ENCODE peak calls at places on chromosome 21, in eight cellular contexts. One of them, this sample, is unnamed.

GRCh38 chr21:35037384-35038105 is 11.6 kb downstream of the RUNX1 start:
- DNase-seq in neural progenitor cell: no peak
- DNase-seq in H1: no peak
- DNase-seq in K562: no peak
- DNase-seq in astrocyte: no peak
- DNase-seq in keratinocyte: no peak
- DNase-seq in hepatocyte: no peak
- DNase-seq in fibroblast of lung: no peak
- DNase-seq in this sample: no peak

GRCh38 chr21:31922881-31923280 is 50.1 kb downstream of the HUNK start:
- DNase-seq in neural progenitor cell: no peak
- DNase-seq in hepatocyte: no peak
- DNase-seq in keratinocyte: no peak
- DNase-seq in fibroblast of lung: no peak
- DNase-seq in H1: no peak
- DNase-seq in K562: no peak
- DNase-seq in astrocyte: no peak
- DNase-seq in this sample: no peak

GRCh38 chr21:44089001-44089911 is 17.9 kb upstream of the PWP2 start:
- DNase-seq in fibroblast of lung: no peak
- DNase-seq in H1: no peak
- DNase-seq in hepatocyte: peak
- DNase-seq in neural progenitor cell: no peak
- DNase-seq in keratinocyte: no peak
- DNase-seq in astrocyte: no peak
- DNase-seq in K562: no peak
- DNase-seq in this sample: no peak

GRCh38 chr21:31630062-31630711 is 29.3 kb upstream of the SOD1 start:
- DNase-seq in neural progenitor cell: no peak
- DNase-seq in keratinocyte: peak
- DNase-seq in fibroblast of lung: peak
- DNase-seq in hepatocyte: peak
- DNase-seq in astrocyte: peak
- DNase-seq in K562: no peak
- DNase-seq in H1: no peak
- DNase-seq in this sample: peak

GRCh38 chr21:31873696-31874599 is 1.1 kb downstream of the HUNK start:
- DNase-seq in H1: no peak
- DNase-seq in K562: peak
- DNase-seq in fibroblast of lung: peak
- DNase-seq in neural progenitor cell: peak
- DNase-seq in hepatocyte: peak
- DNase-seq in keratinocyte: no peak
- DNase-seq in astrocyte: peak
- DNase-seq in this sample: no peak

GRCh38 chr21:26093094-26093493 is 77.5 kb downstream of the APP start:
- DNase-seq in astrocyte: peak
- DNase-seq in hepatocyte: no peak
- DNase-seq in fibroblast of lung: peak
- DNase-seq in K562: no peak
- DNase-seq in neural progenitor cell: no peak
- DNase-seq in H1: no peak
- DNase-seq in keratinocyte: no peak
- DNase-seq in this sample: peak

GRCh38 chr21:32772281-32773047 is 909 bp upstream of the PAXBP1 start:
- DNase-seq in hepatocyte: peak
- DNase-seq in fibroblast of lung: peak
- DNase-seq in H1: no peak
- DNase-seq in neural progenitor cell: peak
- DNase-seq in keratinocyte: no peak
- DNase-seq in K562: peak
- DNase-seq in astrocyte: peak
- DNase-seq in this sample: peak

GRCh38 chr21:20523191-20523590 is 475.0 kb upstream of the NCAM2 start:
- DNase-seq in neural progenitor cell: no peak
- DNase-seq in astrocyte: no peak
- DNase-seq in fibroblast of lung: no peak
- DNase-seq in H1: no peak
- DNase-seq in hepatocyte: no peak
- DNase-seq in keratinocyte: no peak
- DNase-seq in K562: no peak
- DNase-seq in this sample: no peak

GRCh38 chr21:43864806-43865470 is at the start of gene AGPAT3:
- DNase-seq in keratinocyte: no peak
- DNase-seq in K562: peak
- DNase-seq in astrocyte: no peak
- DNase-seq in H1: no peak
- DNase-seq in hepatocyte: peak
- DNase-seq in neural progenitor cell: peak
- DNase-seq in fibroblast of lung: peak
- DNase-seq in this sample: no peak

GRCh38 chr21:23881783-23882182 is 1725.5 kb downstream of the MRPL39 start:
- DNase-seq in K562: no peak
- DNase-seq in keratinocyte: no peak
- DNase-seq in H1: no peak
- DNase-seq in hepatocyte: no peak
- DNase-seq in neural progenitor cell: no peak
- DNase-seq in fibroblast of lung: no peak
- DNase-seq in astrocyte: no peak
- DNase-seq in this sample: no peak

GRCh38 chr21:19475525-19475924 is 1071.9 kb upstream of the TMPRSS15 start:
- DNase-seq in astrocyte: no peak
- DNase-seq in keratinocyte: no peak
- DNase-seq in H1: no peak
- DNase-seq in neural progenitor cell: no peak
- DNase-seq in fibroblast of lung: no peak
- DNase-seq in K562: no peak
- DNase-seq in hepatocyte: peak
- DNase-seq in this sample: no peak

GRCh38 chr21:32135401-32136363 is 143.2 kb downstream of the MIS18A start:
- DNase-seq in neural progenitor cell: no peak
- DNase-seq in keratinocyte: no peak
- DNase-seq in hepatocyte: no peak
- DNase-seq in K562: no peak
- DNase-seq in astrocyte: peak
- DNase-seq in fibroblast of lung: peak
- DNase-seq in H1: no peak
- DNase-seq in this sample: no peak

GRCh38 chr21:26105819-26106218 is 64.8 kb downstream of the APP start:
- DNase-seq in H1: no peak
- DNase-seq in astrocyte: no peak
- DNase-seq in neural progenitor cell: no peak
- DNase-seq in hepatocyte: no peak
- DNase-seq in K562: no peak
- DNase-seq in keratinocyte: no peak
- DNase-seq in fibroblast of lung: no peak
- DNase-seq in this sample: no peak

GRCh38 chr21:38956791-38957571 is 151.3 kb downstream of the ETS2 start:
- DNase-seq in keratinocyte: no peak
- DNase-seq in hepatocyte: peak
- DNase-seq in K562: no peak
- DNase-seq in neural progenitor cell: no peak
- DNase-seq in astrocyte: peak
- DNase-seq in fibroblast of lung: peak
- DNase-seq in H1: no peak
- DNase-seq in this sample: no peak

DNA sequence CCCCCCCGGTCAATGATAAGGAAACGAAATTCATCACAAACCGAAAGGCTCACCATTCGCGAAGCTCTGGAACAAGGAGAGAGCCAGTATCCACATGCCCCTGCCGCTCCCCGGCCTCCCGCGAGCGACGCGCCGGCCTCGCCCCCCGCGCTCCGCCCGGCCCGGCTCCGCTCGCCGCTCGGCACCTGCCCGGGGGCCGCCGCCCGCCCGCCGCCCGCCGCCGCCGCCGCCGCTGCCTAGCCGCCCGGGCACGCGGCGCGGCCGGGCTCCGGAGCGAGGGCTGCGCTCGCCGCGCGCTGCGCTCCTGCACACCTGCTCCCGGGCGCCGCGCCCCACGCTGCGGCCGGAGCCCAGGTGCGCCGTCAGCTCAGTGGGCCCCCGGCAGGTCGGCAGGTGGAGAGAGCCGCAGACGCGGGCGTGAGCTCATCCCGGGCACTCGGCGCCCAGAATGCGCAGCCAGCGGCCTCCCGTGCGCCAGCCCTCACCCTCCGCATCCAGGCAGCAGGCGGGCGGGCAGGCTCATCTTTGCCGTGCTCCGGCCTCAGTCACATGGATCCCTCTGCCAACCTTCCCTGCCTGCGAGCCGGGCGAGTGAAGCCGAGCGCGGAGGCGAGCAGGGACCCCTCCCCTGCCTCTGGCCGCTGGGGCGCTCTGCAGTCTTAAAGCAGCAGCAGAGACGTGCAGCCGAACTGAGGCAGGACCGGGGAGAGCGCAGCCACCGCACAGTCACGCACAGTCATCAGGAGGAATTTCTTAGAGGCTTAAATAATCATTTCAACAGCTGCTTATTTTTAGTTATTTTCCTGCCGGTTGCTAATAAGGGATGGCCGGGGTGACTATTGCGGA is at the start of gene DSCAM:
- DNase-seq in H1: no peak
- DNase-seq in neural progenitor cell: peak
- DNase-seq in K562: no peak
- DNase-seq in fibroblast of lung: peak
- DNase-seq in astrocyte: peak
- DNase-seq in keratinocyte: no peak
- DNase-seq in hepatocyte: peak
- DNase-seq in this sample: peak
- TF ChIP-seq CTCF in H1: no peak
- TF ChIP-seq CTCF in neural progenitor cell: peak
- TF ChIP-seq CTCF in K562: no peak
- TF ChIP-seq CTCF in fibroblast of lung: no peak
- TF ChIP-seq CTCF in astrocyte: no peak
- TF ChIP-seq CTCF in keratinocyte: no peak
- TF ChIP-seq CTCF in hepatocyte: no peak
- TF ChIP-seq CTCF in this sample: no peak

GRCh38 chr21:41506526-41507520 is 1.1 kb downstream of the TMPRSS2 start:
- DNase-seq in H1: no peak
- DNase-seq in astrocyte: no peak
- DNase-seq in K562: no peak
- DNase-seq in neural progenitor cell: peak
- DNase-seq in hepatocyte: no peak
- DNase-seq in fibroblast of lung: peak
- DNase-seq in keratinocyte: no peak
- DNase-seq in this sample: peak
- TF ChIP-seq EZH2 in H1: peak
- TF ChIP-seq EZH2 in astrocyte: peak
- TF ChIP-seq EZH2 in K562: no peak
- TF ChIP-seq EZH2 in neural progenitor cell: peak
- TF ChIP-seq EZH2 in hepatocyte: no peak
- TF ChIP-seq EZH2 in fibroblast of lung: peak
- TF ChIP-seq EZH2 in keratinocyte: no peak
- TF ChIP-seq EZH2 in this sample: peak

GRCh38 chr21:45100866-45101265 is 26.5 kb downstream of the ADARB1 start:
- DNase-seq in H1: no peak
- DNase-seq in keratinocyte: no peak
- DNase-seq in hepatocyte: no peak
- DNase-seq in fibroblast of lung: no peak
- DNase-seq in astrocyte: no peak
- DNase-seq in K562: no peak
- DNase-seq in neural progenitor cell: no peak
- DNase-seq in this sample: no peak

GRCh38 chr21:45097827-45098387 is 23.5 kb downstream of the ADARB1 start:
- DNase-seq in H1: no peak
- DNase-seq in astrocyte: no peak
- DNase-seq in K562: no peak
- DNase-seq in keratinocyte: no peak
- DNase-seq in fibroblast of lung: no peak
- DNase-seq in hepatocyte: no peak
- DNase-seq in neural progenitor cell: no peak
- DNase-seq in this sample: no peak

GRCh38 chr21:45095505-45095904 is 21.1 kb downstream of the ADARB1 start:
- DNase-seq in neural progenitor cell: no peak
- DNase-seq in hepatocyte: no peak
- DNase-seq in astrocyte: no peak
- DNase-seq in fibroblast of lung: no peak
- DNase-seq in K562: no peak
- DNase-seq in keratinocyte: no peak
- DNase-seq in H1: no peak
- DNase-seq in this sample: no peak

GRCh38 chr21:45096216-45096615 is 21.8 kb downstream of the ADARB1 start:
- DNase-seq in astrocyte: no peak
- DNase-seq in neural progenitor cell: no peak
- DNase-seq in K562: no peak
- DNase-seq in H1: no peak
- DNase-seq in keratinocyte: no peak
- DNase-seq in hepatocyte: no peak
- DNase-seq in fibroblast of lung: no peak
- DNase-seq in this sample: no peak

DNA sequence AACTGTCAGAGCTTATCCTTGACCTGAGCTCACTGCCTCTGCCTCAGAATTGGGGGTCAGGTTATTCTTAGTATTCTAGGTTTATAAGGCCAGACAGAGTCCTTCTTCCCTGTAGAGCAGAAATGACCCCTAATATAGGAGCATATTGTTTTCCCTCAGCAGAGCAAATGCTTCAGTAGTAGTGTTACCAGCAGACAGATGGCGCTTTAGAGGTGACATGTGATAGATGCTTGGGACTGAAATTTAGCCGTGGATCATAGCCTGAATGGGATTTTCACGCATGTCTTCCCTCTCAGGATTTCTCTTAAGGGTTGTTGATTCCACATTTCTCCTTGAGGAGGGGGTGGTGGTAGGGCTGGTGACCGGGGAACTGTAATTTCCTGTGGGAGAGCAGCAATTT is 24.5 kb downstream of the ADARB1 start:
- DNase-seq in keratinocyte: no peak
- DNase-seq in hepatocyte: no peak
- DNase-seq in H1: no peak
- DNase-seq in astrocyte: no peak
- DNase-seq in neural progenitor cell: peak
- DNase-seq in fibroblast of lung: no peak
- DNase-seq in K562: peak
- DNase-seq in this sample: no peak
- TF ChIP-seq CTCF in keratinocyte: peak
- TF ChIP-seq CTCF in hepatocyte: peak
- TF ChIP-seq CTCF in H1: no peak
- TF ChIP-seq CTCF in astrocyte: peak
- TF ChIP-seq CTCF in neural progenitor cell: peak
- TF ChIP-seq CTCF in fibroblast of lung: peak
- TF ChIP-seq CTCF in K562: peak
- TF ChIP-seq CTCF in this sample: peak

DNA sequence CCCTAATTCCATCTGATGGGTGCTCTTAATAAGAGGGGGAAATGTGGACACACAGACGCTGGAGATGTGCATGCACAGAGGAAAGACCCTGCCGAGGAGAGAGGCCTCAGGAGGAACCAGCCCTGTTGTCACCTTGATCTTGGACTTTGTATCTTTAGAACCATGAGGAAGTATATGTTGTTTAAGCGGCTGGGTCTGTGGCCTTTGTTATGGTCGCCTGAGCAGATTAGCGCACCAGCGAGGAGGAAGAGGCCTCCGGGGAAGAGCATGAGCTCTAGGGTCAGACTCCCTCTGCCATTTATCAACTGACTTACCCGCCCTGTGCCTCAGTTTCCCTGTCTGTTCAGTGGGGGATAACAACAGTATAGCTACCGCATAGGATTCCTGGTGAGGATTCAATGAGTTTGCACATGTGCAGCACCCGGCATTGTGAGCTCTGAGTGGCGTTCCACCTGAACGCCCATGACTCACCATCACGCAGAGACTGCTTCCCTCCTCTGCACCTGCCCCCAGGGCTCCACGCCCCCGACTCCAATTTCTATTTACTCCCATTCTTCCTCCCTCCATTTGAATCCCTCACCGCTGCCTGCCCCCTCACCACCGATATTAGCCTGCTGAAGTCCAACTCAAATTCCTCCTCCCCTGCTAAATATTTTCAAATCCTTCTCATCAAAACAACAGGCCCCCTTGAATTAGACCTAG is 67.2 kb downstream of the ATP5PO start:
- DNase-seq in K562: no peak
- DNase-seq in hepatocyte: no peak
- DNase-seq in astrocyte: no peak
- DNase-seq in H1: no peak
- DNase-seq in keratinocyte: peak
- DNase-seq in neural progenitor cell: no peak
- DNase-seq in fibroblast of lung: no peak
- DNase-seq in this sample: peak
- TF ChIP-seq EZH2 in K562: no peak
- TF ChIP-seq EZH2 in hepatocyte: no peak
- TF ChIP-seq EZH2 in astrocyte: no peak
- TF ChIP-seq EZH2 in H1: no peak
- TF ChIP-seq EZH2 in keratinocyte: no peak
- TF ChIP-seq EZH2 in neural progenitor cell: no peak
- TF ChIP-seq EZH2 in fibroblast of lung: no peak
- TF ChIP-seq EZH2 in this sample: no peak

This sample was measured in mammary epithelial cell.